ENCODE peak calls at places on chromosomes 6 and 20, in four cellular contexts. One of them, this sample, is unnamed.

GRCh38 chr20:41524980-41525613 is 93.1 kb downstream of the CHD6 start:
- DNase-seq in suprapubic skin: no peak
- DNase-seq in lower lobe of right lung: peak; percentile 78
- DNase-seq in GM23248: peak; percentile 75
- DNase-seq in this sample: peak; percentile 87

GRCh38 chr20:22004946-22005345 is 299.5 kb downstream of the PAX1 start:
- DNase-seq in suprapubic skin: no peak
- DNase-seq in lower lobe of right lung: no peak
- DNase-seq in GM23248: peak; percentile 24
- DNase-seq in this sample: no peak

GRCh38 chr20:50399917-50400704 is 110.1 kb upstream of the PTPN1 start:
- DNase-seq in suprapubic skin: no peak
- DNase-seq in lower lobe of right lung: peak; percentile 61
- DNase-seq in GM23248: peak; percentile 31
- DNase-seq in this sample: no peak

GRCh38 chr6:132179955-132180354 is 221.3 kb downstream of the MOXD1 start:
- DNase-seq in suprapubic skin: no peak
- DNase-seq in lower lobe of right lung: no peak
- DNase-seq in GM23248: no peak
- DNase-seq in this sample: no peak

GRCh38 chr20:49757597-49757996 is 43.9 kb upstream of the B4GALT5 start:
- DNase-seq in suprapubic skin: no peak
- DNase-seq in lower lobe of right lung: no peak
- DNase-seq in GM23248: no peak
- DNase-seq in this sample: no peak

GRCh38 chr6:42978487-42978792 is 541 bp downstream of the PEX6 start:
- DNase-seq in suprapubic skin: no peak
- DNase-seq in lower lobe of right lung: peak; percentile 57
- DNase-seq in GM23248: peak; percentile 65
- DNase-seq in this sample: peak; percentile 80

GRCh38 chr6:44456070-44456965 is 68.8 kb downstream of the CDC5L start:
- DNase-seq in suprapubic skin: no peak
- DNase-seq in lower lobe of right lung: no peak
- DNase-seq in GM23248: peak; percentile 83
- DNase-seq in this sample: no peak

GRCh38 chr6:3449750-3450305 is 7.0 kb downstream of the SLC22A23 start:
- DNase-seq in suprapubic skin: no peak
- DNase-seq in lower lobe of right lung: no peak
- DNase-seq in GM23248: no peak
- DNase-seq in this sample: no peak

GRCh38 chr6:147170269-147170668 is 33.9 kb upstream of the STXBP5 start:
- DNase-seq in suprapubic skin: no peak
- DNase-seq in lower lobe of right lung: no peak
- DNase-seq in GM23248: peak; percentile 94
- DNase-seq in this sample: no peak

GRCh38 chr6:147169529-147169928 is 34.7 kb upstream of the STXBP5 start:
- DNase-seq in suprapubic skin: no peak
- DNase-seq in lower lobe of right lung: no peak
- DNase-seq in GM23248: no peak
- DNase-seq in this sample: no peak

GRCh38 chr6:147167576-147168461 is 36.4 kb upstream of the STXBP5 start:
- DNase-seq in suprapubic skin: no peak
- DNase-seq in lower lobe of right lung: no peak
- DNase-seq in GM23248: peak; percentile 35
- DNase-seq in this sample: no peak

GRCh38 chr6:147167009-147167408 is 37.2 kb upstream of the STXBP5 start:
- DNase-seq in suprapubic skin: no peak
- DNase-seq in lower lobe of right lung: no peak
- DNase-seq in GM23248: peak; percentile 46
- DNase-seq in this sample: no peak

DNA sequence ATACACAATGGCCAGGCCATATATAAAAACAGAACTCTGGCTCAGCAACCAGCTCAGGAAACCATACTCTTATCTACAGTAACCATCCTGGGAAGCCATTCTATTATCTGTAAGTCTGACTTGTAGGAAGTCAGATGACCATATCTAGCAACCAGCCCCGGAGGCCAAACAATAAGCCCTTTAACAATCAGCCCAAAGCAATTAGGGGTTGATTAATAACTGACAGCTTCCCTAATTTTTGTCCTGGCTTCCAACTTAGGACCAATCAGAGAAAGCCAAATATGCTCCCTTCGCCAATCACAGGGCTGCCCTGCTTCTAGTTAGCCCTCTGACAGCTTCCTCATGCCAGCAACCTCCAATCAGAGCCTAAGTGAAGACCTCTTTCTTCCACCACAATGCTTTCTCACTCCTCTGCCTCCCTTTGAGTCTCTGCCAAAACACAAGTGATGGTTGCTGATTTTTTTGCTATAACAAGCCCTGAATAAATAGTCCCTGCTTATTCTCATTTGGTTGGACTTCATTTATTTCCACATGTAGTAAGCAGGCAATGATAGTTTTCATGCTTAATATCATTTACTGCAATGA is 37.8 kb upstream of the STXBP5 start:
- DNase-seq in suprapubic skin: no peak
- DNase-seq in lower lobe of right lung: no peak
- DNase-seq in GM23248: no peak
- DNase-seq in this sample: no peak
- H3K27ac ChIP-seq in suprapubic skin: no peak overlapping the region
- H3K27ac ChIP-seq in lower lobe of right lung: no peak overlapping the region
- H3K27ac ChIP-seq in GM23248: no peak overlapping the region
- H3K27ac ChIP-seq in this sample: no peak overlapping the region

GRCh38 chr6:125585470-125585869 is 164.0 kb upstream of the HEY2 start:
- DNase-seq in suprapubic skin: no peak
- DNase-seq in lower lobe of right lung: no peak
- DNase-seq in GM23248: no peak
- DNase-seq in this sample: no peak
- H3K27ac ChIP-seq in suprapubic skin: no peak overlapping the region
- H3K27ac ChIP-seq in lower lobe of right lung: no peak overlapping the region
- H3K27ac ChIP-seq in GM23248: no peak overlapping the region
- H3K27ac ChIP-seq in this sample: no peak overlapping the region

GRCh38 chr6:142361765-142362540 is 60.1 kb downstream of the ADGRG6 start:
- DNase-seq in suprapubic skin: no peak
- DNase-seq in lower lobe of right lung: no peak
- DNase-seq in GM23248: peak; percentile 86
- DNase-seq in this sample: no peak
- H3K27ac ChIP-seq in suprapubic skin: no peak overlapping the region
- H3K27ac ChIP-seq in lower lobe of right lung: no peak overlapping the region
- H3K27ac ChIP-seq in GM23248: peak overlapping the region; percentile 74
- H3K27ac ChIP-seq in this sample: no peak overlapping the region

GRCh38 chr6:10640402-10640801 is 54.0 kb downstream of the C6orf52 start:
- DNase-seq in suprapubic skin: no peak
- DNase-seq in lower lobe of right lung: no peak
- DNase-seq in GM23248: no peak
- DNase-seq in this sample: no peak
- H3K27ac ChIP-seq in suprapubic skin: no peak overlapping the region
- H3K27ac ChIP-seq in lower lobe of right lung: no peak overlapping the region
- H3K27ac ChIP-seq in GM23248: no peak overlapping the region
- H3K27ac ChIP-seq in this sample: no peak overlapping the region

GRCh38 chr20:1127840-1128239 is 9.4 kb downstream of the PSMF1 start:
- DNase-seq in suprapubic skin: no peak
- DNase-seq in lower lobe of right lung: no peak
- DNase-seq in GM23248: no peak
- DNase-seq in this sample: no peak
- H3K27ac ChIP-seq in suprapubic skin: no peak overlapping the region
- H3K27ac ChIP-seq in lower lobe of right lung: no peak overlapping the region
- H3K27ac ChIP-seq in GM23248: no peak overlapping the region
- H3K27ac ChIP-seq in this sample: no peak overlapping the region

This sample was measured in aorta.